ENCODE peak calls at places on chromosomes 12 and 14, in nine cellular contexts. A is nephron progenitor cell; I is stimulated activated CD4-positive, alpha-beta T cell treated with anti-CD3 and anti-CD28 coated beads, Interleukin-12 subunit alpha, Interleukin-12 subunit beta, amount 100 ng/mL, for 48 hours; D is A172; O is body of pancreas; N is SK-MEL-5; T is neural progenitor cell; C is stromal cell of bone marrow; S is natural killer cell treated with Interleukin-12 subunit alpha and Interleukin-12 subunit beta and Interleukin-15 and Interleukin-18, amount 100 ng/mL, for 72 hours. R is an unnamed sample.

GRCh38 chr12:92597997-92598396 is 104.8 kb upstream of the PLEKHG7 start:
- DNase-seq in N (no peak), O (no peak), I (no peak), C (peak), D (peak), S (no peak), T (no peak), A (no peak), R (no peak)

GRCh38 chr12:102702447-102703114 is 214.5 kb downstream of the PAH start:
- DNase-seq in I (peak), O (peak), T (peak), C (peak), A (peak), N (peak), D (peak), S (no peak), R (no peak)

GRCh38 chr12:63849641-63850040 is 5.1 kb downstream of the SRGAP1 start:
- DNase-seq in I (no peak), N (no peak), O (no peak), D (no peak), A (no peak), C (no peak), S (no peak), T (no peak), R (no peak)

GRCh38 chr14:78412475-78412874 is 242.3 kb downstream of the NRXN3 start:
- DNase-seq in T (no peak), I (no peak), C (no peak), S (no peak), O (no peak), A (no peak), N (no peak), D (no peak), R (no peak)

GRCh38 chr14:67999693-68000384 is 180.3 kb downstream of the RAD51B start:
- DNase-seq in N (peak), T (no peak), O (no peak), I (no peak), C (peak), D (peak), S (no peak), A (no peak), R (no peak)

GRCh38 chr14:92546347-92547053 is 32.9 kb downstream of the RIN3 start:
- DNase-seq in S (no peak), A (no peak), O (no peak), T (no peak), N (peak), C (no peak), D (peak), I (no peak), R (no peak)

GRCh38 chr12:65055874-65056273 is 65.2 kb downstream of the WIF1 start:
- DNase-seq in I (no peak), C (no peak), S (no peak), D (no peak), A (no peak), N (no peak), T (peak), O (no peak), R (no peak)

GRCh38 chr14:92463141-92463540 is 50.4 kb upstream of the RIN3 start:
- DNase-seq in C (no peak), O (no peak), I (no peak), A (no peak), D (no peak), N (no peak), S (no peak), T (no peak), R (peak)

GRCh38 chr12:18262514-18262913 is 1.2 kb downstream of the PIK3C2G start:
- DNase-seq in A (no peak), D (peak), O (no peak), N (no peak), C (no peak), S (no peak), I (no peak), T (no peak), R (no peak)

GRCh38 chr12:71162832-71163711 is 5.3 kb upstream of the TSPAN8 start:
- DNase-seq in C (no peak), D (no peak), O (no peak), T (no peak), N (peak), A (no peak), S (no peak), I (no peak), R (no peak)

GRCh38 chr12:99529966-99530365 is 117.6 kb upstream of the GARIN6 start:
- DNase-seq in N (no peak), A (no peak), T (no peak), D (peak), O (no peak), I (no peak), S (no peak), C (no peak), R (no peak)

GRCh38 chr12:111270128-111270651 is 98.7 kb downstream of the PHETA1 start:
- DNase-seq in D (no peak), C (peak), O (no peak), N (no peak), I (no peak), A (no peak), S (no peak), T (no peak), R (no peak)

GRCh38 chr12:105212431-105212830 is 23.5 kb downstream of the APPL2 start:
- DNase-seq in I (no peak), A (no peak), C (peak), S (no peak), O (no peak), D (peak), T (no peak), N (no peak), R (no peak)

GRCh38 chr12:56941299-56942017 is 7.2 kb upstream of the SDR9C7 start:
- DNase-seq in A (no peak), I (no peak), O (no peak), S (no peak), T (no peak), D (peak), N (no peak), C (peak), R (no peak)

GRCh38 chr14:63966407-63966806 is 113.6 kb downstream of the SYNE2 start:
- DNase-seq in O (no peak), A (no peak), S (no peak), C (no peak), T (no peak), I (no peak), D (no peak), N (no peak), R (no peak)

GRCh38 chr12:112148031-112148513 is 22.7 kb downstream of the TRAFD1 start:
- DNase-seq in O (no peak), T (no peak), N (peak), S (no peak), I (no peak), C (no peak), A (no peak), D (peak), R (no peak)

GRCh38 chr14:60094306-60094897 is 2.7 kb downstream of the PCNX4 start:
- DNase-seq in S (peak), A (peak), I (no peak), D (peak), N (peak), T (peak), O (no peak), C (no peak), R (no peak)

GRCh38 chr12:92147491-92147890 is 1.8 kb upstream of the BTG1 start:
- DNase-seq in O (no peak), S (no peak), I (no peak), N (no peak), C (no peak), T (no peak), D (no peak), A (no peak), R (no peak)

GRCh38 chr12:53467880-53468279 is 16.0 kb downstream of the PCBP2 start:
- DNase-seq in D (no peak), I (no peak), N (no peak), O (no peak), T (no peak), A (no peak), S (no peak), C (no peak), R (no peak)

GRCh38 chr14:95313707-95314106 is 6.0 kb downstream of the CLMN start:
- DNase-seq in S (no peak), O (peak), T (no peak), D (no peak), C (peak), A (no peak), N (peak), I (no peak), R (peak)

GRCh38 chr14:56815301-56815700 is 5.0 kb upstream of the OTX2 start:
- DNase-seq in S (no peak), A (no peak), C (no peak), O (no peak), N (no peak), T (no peak), D (no peak), I (no peak), R (no peak)